ENCODE peak calls at places on chromosomes 3 and 15, in five cellular contexts. L is NB4, E is M059J, G is GF-D8, Y is GM23248. A is an unnamed sample.

GRCh38 chr3:25150199-25150598 is 277.9 kb upstream of the RARB start:
- DNase-seq in L (no peak), G (no peak), E (no peak), Y (no peak), A (no peak)

GRCh38 chr3:17639765-17640164 is 102.7 kb downstream of the TBC1D5 start:
- DNase-seq in G (no peak), Y (peak), L (peak), E (peak), A (peak)

GRCh38 chr3:77602722-77603121 is 562.8 kb downstream of the ROBO2 start:
- DNase-seq in L (no peak), G (no peak), E (no peak), Y (no peak), A (peak)

GRCh38 chr15:42107483-42107882 is 13.1 kb upstream of the PLA2G4D start:
- DNase-seq in G (no peak), E (no peak), L (no peak), Y (peak), A (peak)

GRCh38 chr3:177946965-177947364 is 589.3 kb upstream of the KCNMB2 start:
- DNase-seq in G (no peak), L (no peak), E (no peak), Y (peak), A (no peak)

GRCh38 chr3:53169045-53169831 is 8.2 kb downstream of the PRKCD start:
- DNase-seq in Y (no peak), E (peak), G (peak), L (peak), A (peak)

GRCh38 chr3:196454935-196455334 is 22.7 kb upstream of the UBXN7 start:
- DNase-seq in G (no peak), E (peak), Y (peak), L (no peak), A (no peak)

GRCh38 chr3:171385086-171385485 is 75.1 kb downstream of the TNIK start:
- DNase-seq in L (no peak), G (no peak), E (no peak), Y (no peak), A (no peak)

GRCh38 chr3:84724877-84725276 is 233.9 kb upstream of the CADM2 start:
- DNase-seq in Y (peak), E (peak), G (no peak), L (peak), A (peak)

GRCh38 chr3:19522305-19522704 is 374.0 kb downstream of the KCNH8 start:
- DNase-seq in E (no peak), L (no peak), G (no peak), Y (no peak), A (no peak)

GRCh38 chr3:195531683-195532082 is 11.4 kb downstream of the PPP1R2 start:
- DNase-seq in L (no peak), E (no peak), G (no peak), Y (no peak), A (no peak)

GRCh38 chr15:54820811-54821210 is 375.9 kb downstream of the RSL24D1 start:
- DNase-seq in L (no peak), Y (no peak), E (peak), G (no peak), A (no peak)

GRCh38 chr3:12335421-12335820 is 46.6 kb downstream of the PPARG start:
- DNase-seq in G (no peak), L (no peak), E (no peak), Y (peak), A (no peak)

GRCh38 chr3:177429066-177429465 is 231.8 kb upstream of the TBL1XR1 start:
- DNase-seq in E (no peak), Y (no peak), G (no peak), L (no peak), A (no peak)

GRCh38 chr15:29086001-29086400 is 183.6 kb downstream of the NSMCE3 start:
- DNase-seq in E (no peak), G (no peak), Y (no peak), L (no peak), A (peak)

A was measured in epithelial cell of esophagus.